ENCODE peak calls at places on chromosome 20, in five cellular contexts. X is GM12878, M is HCT116, I is SK-N-SH, V is K562. Z is an unnamed sample.

GRCh38 chr20:43323592-43323991 is 133.9 kb upstream of the PTPRT start:
- DNase-seq in I (no peak), V (no peak), X (no peak), M (no peak), Z (no peak)

GRCh38 chr20:48597521-48598302 is 230.1 kb downstream of the PREX1 start:
- DNase-seq in M (no peak), X (no peak), I (no peak), V (no peak), Z (peak; percentile 76)

GRCh38 chr20:4341804-4342560 is 326.6 kb upstream of the RNF24 start:
- DNase-seq in X (no peak), I (no peak), M (no peak), V (no peak), Z (no peak)

GRCh38 chr20:33539129-33539528 is 49.2 kb downstream of the CBFA2T2 start:
- DNase-seq in M (no peak), X (no peak), V (no peak), I (no peak), Z (peak; percentile 58)

GRCh38 chr20:20266552-20266951 is 101.4 kb upstream of the INSM1 start:
- DNase-seq in X (no peak), I (no peak), M (no peak), V (no peak), Z (no peak)

GRCh38 chr20:11716239-11716944 is 201.3 kb upstream of the BTBD3 start:
- DNase-seq in I (peak; percentile 22), M (peak; percentile 65), X (no peak), V (peak; percentile 1), Z (peak; percentile 62)

GRCh38 chr20:7123457-7123856 is 356.0 kb downstream of the BMP2 start:
- DNase-seq in I (no peak), V (no peak), M (no peak), X (no peak), Z (no peak)

GRCh38 chr20:32358883-32359632 is 927 bp downstream of the ASXL1 start:
- DNase-seq in M (no peak), V (peak; percentile 88), I (peak; percentile 92), X (no peak), Z (peak; percentile 85)

GRCh38 chr20:49034070-49034732 is 11.9 kb upstream of the CSE1L start:
- DNase-seq in I (no peak), M (no peak), V (no peak), X (no peak), Z (no peak)

GRCh38 chr20:62459488-62459887 is 16.3 kb downstream of the GATA5 start:
- DNase-seq in M (no peak), V (no peak), I (no peak), X (no peak), Z (no peak)

GRCh38 chr20:47574616-47575401 is 73.1 kb downstream of the NCOA3 start:
- DNase-seq in V (peak; percentile 57), M (no peak), I (peak; percentile 62), X (no peak), Z (no peak)

GRCh38 chr20:64223526-64224067 is 32.0 kb upstream of the PCMTD2 start:
- DNase-seq in V (peak; percentile 77), I (no peak), X (no peak), M (no peak), Z (peak; percentile 67)

GRCh38 chr20:37403107-37404033 is 57.4 kb downstream of the SRC start:
- DNase-seq in X (no peak), I (no peak), M (no peak), V (no peak), Z (no peak)

GRCh38 chr20:16078172-16078898 is 494.9 kb downstream of the KIF16B start:
- DNase-seq in I (no peak), M (no peak), V (no peak), X (no peak), Z (no peak)

GRCh38 chr20:43590036-43590391 is 723 bp upstream of the IFT52 start:
- DNase-seq in X (no peak), M (no peak), V (peak; percentile 40), I (peak; percentile 51), Z (peak; percentile 30)

GRCh38 chr20:14142964-14143627 is 147.8 kb downstream of the MACROD2 start:
- DNase-seq in I (peak; percentile 17), M (no peak), X (no peak), V (no peak), Z (no peak)
- TF ChIP-seq ZBTB33 in I (no peak), M (no peak), X (no peak), V (no peak), Z (no peak)

GRCh38 chr20:25041813-25042530 is 16.0 kb downstream of the ACSS1 start:
- DNase-seq in V (no peak), I (no peak), X (no peak), M (no peak), Z (no peak)
- TF ChIP-seq ZBTB33 in V (no peak), I (no peak), X (no peak), M (no peak), Z (no peak)

GRCh38 chr20:9617062-9617461 is 102.7 kb downstream of the LAMP5 start:
- DNase-seq in V (peak; percentile 49), M (peak; percentile 32), X (no peak), I (peak; percentile 52), Z (peak; percentile 67)
- TF ChIP-seq ZBTB33 in V (no peak), M (no peak), X (no peak), I (no peak), Z (no peak)

GRCh38 chr20:58636983-58637421 is 14.1 kb upstream of the STX16 start:
- DNase-seq in M (no peak), V (no peak), I (no peak), X (no peak), Z (no peak)
- TF ChIP-seq ZBTB33 in M (no peak), V (no peak), I (no peak), X (no peak), Z (no peak)

GRCh38 chr20:38628580-38629470 is 27.2 kb downstream of the ARHGAP40 start:
- DNase-seq in X (no peak), I (no peak), M (no peak), V (no peak), Z (no peak)
- TF ChIP-seq ZBTB33 in X (no peak), I (no peak), M (no peak), V (no peak), Z (no peak)

Z was measured in HepG2.